ENCODE peak calls at places on chromosome X, in eight cellular contexts. H is cardiac fibroblast, C is memory B cell, M is esophagus squamous epithelium, T is WERI-Rb-1, G is spleen, Z is GM10248, J is tibial artery. V is an unnamed sample.

GRCh38 chrX:10325606-10326005 is 168.8 kb downstream of the CLCN4 start:
- DNase-seq in H (peak; percentile 64), M (no peak), Z (no peak), T (no peak), C (no peak), J (no peak), G (no peak), V (no peak)

GRCh38 chrX:84873176-84873575 is 130.5 kb upstream of the APOOL start:
- DNase-seq in M (no peak), C (no peak), G (no peak), T (no peak), Z (no peak), J (no peak), H (no peak), V (peak; percentile 10)

GRCh38 chrX:99172958-99173357 is 1237.1 kb downstream of the PCDH19 start:
- DNase-seq in G (no peak), T (no peak), J (no peak), H (no peak), Z (no peak), M (no peak), C (no peak), V (no peak)

GRCh38 chrX:50680990-50681389 is 133.0 kb downstream of the SHROOM4 start:
- DNase-seq in H (peak; percentile 21), Z (no peak), C (no peak), G (no peak), J (no peak), M (no peak), T (no peak), V (no peak)

GRCh38 chrX:111955916-111956315 is 79.9 kb downstream of the TRPC5OS start:
- DNase-seq in Z (no peak), C (no peak), M (no peak), H (no peak), J (no peak), T (peak; percentile 56), G (no peak), V (no peak)

GRCh38 chrX:150324035-150324728 is 38.9 kb upstream of the MAMLD1 start:
- DNase-seq in C (no peak), T (no peak), H (peak; percentile 89), Z (no peak), M (no peak), G (no peak), J (no peak), V (no peak)

GRCh38 chrX:101462892-101463291 is 22.4 kb upstream of the ARMCX4 start:
- DNase-seq in G (no peak), C (no peak), Z (peak; percentile 28), T (no peak), H (peak; percentile 38), M (no peak), J (no peak), V (no peak)

GRCh38 chrX:106286053-106286650 is 118.0 kb downstream of the PWWP3B start:
- DNase-seq in G (no peak), T (no peak), M (no peak), Z (no peak), C (no peak), H (peak; percentile 43), J (no peak), V (no peak)

GRCh38 chrX:24498181-24498580 is 33.1 kb downstream of the PDK3 start:
- DNase-seq in Z (no peak), G (no peak), M (no peak), H (peak; percentile 2), J (peak; percentile 26), T (peak; percentile 23), C (no peak), V (peak; percentile 6)

GRCh38 chrX:150364347-150365050 is 1.4 kb downstream of the MAMLD1 start:
- DNase-seq in G (peak; percentile 82), C (peak; percentile 41), Z (no peak), M (no peak), J (no peak), T (peak; percentile 68), H (no peak), V (no peak)

GRCh38 chrX:48958635-48959094 is 1.3 kb upstream of the OTUD5 start:
- DNase-seq in T (peak; percentile 30), C (no peak), J (peak; percentile 42), G (peak; percentile 83), M (no peak), Z (no peak), H (peak; percentile 75), V (no peak)

GRCh38 chrX:19805054-19805690 is 82.2 kb downstream of the SH3KBP1 start:
- DNase-seq in H (no peak), G (no peak), J (no peak), Z (no peak), M (no peak), T (no peak), C (no peak), V (no peak)

GRCh38 chrX:45758738-45759397 is 558.2 kb upstream of the DIPK2B start:
- DNase-seq in H (peak; percentile 64), Z (no peak), G (no peak), T (no peak), J (no peak), C (no peak), M (no peak), V (peak; percentile 32)

GRCh38 chrX:150486011-150486410 is 82.4 kb upstream of the MTM1 start:
- DNase-seq in J (peak; percentile 24), Z (no peak), M (no peak), G (no peak), H (peak; percentile 69), T (peak; percentile 66), C (no peak), V (peak; percentile 15)

GRCh38 chrX:98331407-98331806 is 1447.7 kb downstream of the RPA4 start:
- DNase-seq in Z (no peak), T (no peak), M (no peak), H (no peak), J (no peak), C (no peak), G (no peak), V (no peak)

GRCh38 chrX:129798888-129799287 is 19.1 kb downstream of the SASH3 start:
- DNase-seq in C (no peak), G (no peak), T (no peak), H (no peak), Z (no peak), M (no peak), J (no peak), V (no peak)

GRCh38 chrX:72461766-72462165 is 110.9 kb downstream of the HDAC8 start:
- DNase-seq in J (no peak), M (no peak), T (no peak), Z (no peak), C (no peak), G (no peak), H (peak; percentile 0), V (no peak)

GRCh38 chrX:11886745-11887144 is 128.7 kb downstream of the MSL3 start:
- DNase-seq in C (no peak), Z (no peak), T (no peak), G (no peak), M (no peak), J (no peak), H (peak; percentile 84), V (no peak)

GRCh38 chrX:24874604-24875247 is 141.0 kb downstream of the ARX start:
- DNase-seq in M (no peak), H (no peak), C (no peak), G (no peak), J (no peak), Z (no peak), T (no peak), V (no peak)

GRCh38 chrX:153885968-153886903 is at the start of gene L1CAM:
- DNase-seq in M (no peak), C (no peak), J (no peak), H (no peak), Z (no peak), T (no peak), G (no peak), V (no peak)

GRCh38 chrX:132263127-132263526 is 43.9 kb upstream of the RAP2C start:
- DNase-seq in H (no peak), M (no peak), T (no peak), Z (no peak), C (no peak), J (no peak), G (no peak), V (no peak)

GRCh38 chrX:57329008-57329407 is 42.5 kb downstream of the FAAH2 start:
- DNase-seq in J (no peak), H (no peak), G (no peak), M (no peak), Z (no peak), T (no peak), C (no peak), V (no peak)

GRCh38 chrX:16772460-16772859 is 13.8 kb upstream of the TXLNG start:
- DNase-seq in G (no peak), C (no peak), M (no peak), T (no peak), J (no peak), Z (no peak), H (no peak), V (no peak)

V was measured in GDM1.